ENCODE peak calls at places on chromosomes 11 and 22, in seven cellular contexts. M is CD4-positive, alpha-beta T cell; B is brain microvascular endothelial cell; Y is heart left ventricle; X is GM20000; P is nephron progenitor cell; V is esophagus squamous epithelium. D is an unnamed sample.

GRCh38 chr11:62352355-62353336 is 15.4 kb downstream of the ASRGL1 start:
- DNase-seq in V (no peak), Y (no peak), B (no peak), P (no peak), X (peak), M (no peak), D (no peak)

GRCh38 chr22:28116261-28116673 is 197.2 kb upstream of the PITPNB start:
- DNase-seq in V (no peak), M (no peak), X (no peak), B (peak), Y (peak), P (no peak), D (no peak)

GRCh38 chr11:9138612-9139579 is 47.5 kb upstream of the SCUBE2 start:
- DNase-seq in X (no peak), V (no peak), Y (no peak), M (no peak), B (peak), P (no peak), D (no peak)

GRCh38 chr22:42033263-42034181 is 34.9 kb downstream of the WBP2NL start:
- DNase-seq in P (no peak), M (no peak), B (no peak), V (no peak), X (no peak), Y (no peak), D (no peak)

GRCh38 chr11:1300569-1301187 is 8.8 kb downstream of the TOLLIP start:
- DNase-seq in B (no peak), M (no peak), Y (no peak), V (no peak), X (no peak), P (no peak), D (no peak)

GRCh38 chr22:48693377-48694135 is 1134.1 kb downstream of the BRD1 start:
- DNase-seq in P (no peak), X (no peak), Y (no peak), M (no peak), B (no peak), V (no peak), D (no peak)

GRCh38 chr11:26331911-26332571 is at the start of gene ANO3:
- DNase-seq in M (no peak), Y (peak), X (peak), V (no peak), P (peak), B (peak), D (peak)

GRCh38 chr22:47164514-47165337 is 402.3 kb downstream of the TBC1D22A start:
- DNase-seq in P (peak), B (no peak), X (no peak), V (no peak), M (no peak), Y (peak), D (peak)

GRCh38 chr22:42116848-42117424 is 13.7 kb downstream of the CYP2D6 start:
- DNase-seq in M (no peak), B (no peak), Y (no peak), P (no peak), V (no peak), X (no peak), D (no peak)

GRCh38 chr11:62004473-62004872 is 37.0 kb upstream of the FTH1 start:
- DNase-seq in M (no peak), P (no peak), V (no peak), Y (peak), X (peak), B (peak), D (no peak)

DNA sequence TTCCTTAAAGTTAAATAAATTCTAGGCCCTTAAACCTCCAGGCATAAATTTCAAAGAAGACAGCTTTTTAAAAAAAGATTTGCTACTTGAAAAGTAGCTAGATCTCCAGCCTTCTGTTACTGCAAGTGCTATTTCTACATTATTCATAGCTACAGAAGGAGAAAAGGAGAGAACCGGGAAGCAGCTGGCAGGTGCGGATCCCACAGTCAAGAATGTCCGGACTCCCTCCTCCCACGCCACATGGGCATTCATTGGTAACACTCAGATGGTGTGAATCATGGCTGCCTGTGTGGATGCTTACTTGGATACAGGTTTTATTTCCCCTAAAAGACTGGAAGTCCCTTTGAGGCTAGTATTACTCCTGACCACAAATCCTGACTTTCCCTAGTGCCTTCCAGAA is 39.5 kb upstream of the YPEL1 start:
- DNase-seq in P (no peak), X (no peak), V (no peak), M (no peak), Y (no peak), B (no peak), D (no peak)
- TF ChIP-seq CTCF in P (no peak), X (no peak), V (no peak), M (no peak), Y (peak), B (no peak), D (no peak)

DNA sequence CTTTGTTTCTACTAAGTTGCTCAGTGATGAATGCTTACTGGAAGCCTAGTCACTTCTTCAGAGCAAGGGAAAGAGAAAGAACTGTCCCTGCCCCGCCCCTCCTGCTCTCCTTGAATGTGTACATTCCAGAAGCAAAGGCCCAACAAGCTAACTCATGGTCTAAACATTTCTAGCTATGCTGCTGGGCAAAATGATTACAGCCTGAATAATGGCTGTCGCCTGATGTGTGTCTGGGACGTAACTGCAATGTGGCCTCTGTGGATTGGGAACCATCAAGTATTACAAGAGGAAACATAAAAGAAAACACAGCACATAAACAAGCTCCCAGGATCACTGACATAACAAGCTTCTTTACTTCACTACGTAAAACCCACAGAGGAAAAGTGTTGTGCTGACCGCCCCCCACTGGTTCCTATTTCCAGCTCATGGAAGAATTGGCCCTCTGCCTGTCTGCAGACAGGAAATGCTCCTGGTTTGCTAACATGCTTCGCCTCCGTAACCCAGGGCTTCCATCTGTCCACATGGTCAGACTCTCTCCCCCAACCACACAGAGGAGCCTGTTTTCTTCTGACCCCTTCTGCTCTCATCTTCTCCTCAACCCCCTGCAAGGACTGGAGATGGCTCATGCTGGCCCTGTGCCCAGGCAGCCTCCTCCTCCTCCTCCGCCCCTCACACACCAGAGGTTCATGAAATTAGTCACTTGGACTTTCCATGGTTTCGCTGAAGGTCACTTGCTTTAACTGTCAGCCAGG is 187.2 kb downstream of the MAML2 start:
- DNase-seq in V (no peak), B (peak), M (no peak), Y (peak), P (no peak), X (peak), D (no peak)
- TF ChIP-seq CTCF in V (peak), B (peak), M (no peak), Y (peak), P (no peak), X (no peak), D (no peak)

GRCh38 chr11:123163621-123164020 is 31.4 kb downstream of the CLMP start:
- DNase-seq in X (no peak), V (no peak), M (no peak), B (no peak), P (no peak), Y (no peak), D (no peak)
- TF ChIP-seq CTCF in X (no peak), V (no peak), M (no peak), B (peak), P (no peak), Y (no peak), D (no peak)

DNA sequence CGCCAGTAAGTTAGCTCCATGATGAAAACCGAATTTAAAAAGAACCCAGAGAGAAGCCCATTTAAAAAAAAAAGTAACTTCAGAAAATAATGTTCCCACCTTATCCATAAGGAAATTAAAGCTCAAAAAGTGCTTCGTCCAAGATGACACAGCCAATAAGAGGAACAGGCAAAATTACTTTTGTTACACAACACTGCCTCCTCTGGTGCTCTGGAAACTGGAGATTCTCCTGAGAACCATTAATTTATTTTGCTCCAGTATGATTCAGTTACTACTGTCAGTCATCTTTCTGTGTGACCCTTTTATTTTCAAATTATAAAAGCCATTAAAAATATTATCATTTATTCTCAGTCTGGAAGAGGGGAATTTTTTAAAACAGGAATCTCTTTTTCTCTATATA is 2.0 kb downstream of the IFT27 start:
- DNase-seq in X (no peak), V (no peak), Y (no peak), B (peak), M (no peak), P (no peak), D (no peak)
- TF ChIP-seq CTCF in X (no peak), V (peak), Y (no peak), B (peak), M (no peak), P (peak), D (peak)

GRCh38 chr11:68506908-68507307 is 46.4 kb downstream of the PPP6R3 start:
- DNase-seq in B (no peak), Y (no peak), M (no peak), P (no peak), X (no peak), V (no peak), D (no peak)
- TF ChIP-seq CTCF in B (peak), Y (no peak), M (no peak), P (no peak), X (no peak), V (no peak), D (peak)

GRCh38 chr11:15852179-15852578 is 504.2 kb downstream of the SOX6 start:
- DNase-seq in M (no peak), V (no peak), B (peak), P (peak), Y (no peak), X (no peak), D (peak)
- TF ChIP-seq CTCF in M (no peak), V (no peak), B (peak), P (peak), Y (no peak), X (peak), D (peak)

DNA sequence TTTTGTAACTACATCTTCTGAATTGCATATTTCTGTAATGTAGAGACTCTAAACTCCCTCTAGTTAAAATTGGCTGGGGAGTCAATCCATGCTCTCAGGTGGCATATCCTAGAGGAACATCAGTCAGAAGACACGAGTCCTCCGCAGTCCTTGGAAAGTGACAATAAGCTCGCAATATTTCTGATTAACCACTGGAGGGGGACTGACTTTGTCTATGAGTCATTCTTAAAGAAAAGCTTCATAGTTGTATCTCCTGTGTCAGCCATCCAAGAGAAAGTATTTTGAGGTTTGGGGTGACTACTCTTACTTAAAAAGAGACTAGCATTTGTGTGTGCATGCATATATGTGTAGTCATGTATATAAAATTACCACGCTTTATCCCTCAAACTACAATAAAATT is 60.2 kb downstream of the SLN start:
- DNase-seq in Y (no peak), M (no peak), X (no peak), V (no peak), P (no peak), B (no peak), D (no peak)
- TF ChIP-seq CTCF in Y (no peak), M (no peak), X (no peak), V (no peak), P (no peak), B (peak), D (no peak)

GRCh38 chr11:85665756-85666155 is 827 bp upstream of the CREBZF start:
- DNase-seq in M (no peak), Y (no peak), P (no peak), V (no peak), B (no peak), X (no peak), D (no peak)

GRCh38 chr11:85663080-85663729 is 1.7 kb downstream of the CREBZF start:
- DNase-seq in V (no peak), P (no peak), B (no peak), X (peak), Y (no peak), M (no peak), D (no peak)

GRCh38 chr11:85664561-85665481 is at the start of gene CREBZF:
- DNase-seq in M (peak), Y (peak), P (peak), B (peak), X (peak), V (peak), D (peak)

GRCh38 chr11:85661972-85662664 is 2.8 kb downstream of the CREBZF start:
- DNase-seq in X (no peak), V (no peak), P (no peak), Y (no peak), M (no peak), B (no peak), D (no peak)

GRCh38 chr11:85663781-85664560 is 958 bp downstream of the CREBZF start:
- DNase-seq in B (peak), X (peak), Y (peak), V (peak), M (peak), P (peak), D (peak)
- TF ChIP-seq CTCF in B (peak), X (peak), Y (peak), V (peak), M (peak), P (peak), D (peak)

GRCh38 chr22:19434829-19435580 is 2.7 kb downstream of the MRPL40 start:
- DNase-seq in Y (no peak), M (no peak), V (no peak), P (no peak), X (no peak), B (no peak), D (no peak)

GRCh38 chr22:19429950-19430889 is 1.3 kb downstream of the HIRA start:
- DNase-seq in B (peak), M (no peak), Y (peak), V (no peak), X (peak), P (peak), D (peak)

GRCh38 chr22:19432092-19432844 is at the start of gene MRPL40:
- DNase-seq in Y (peak), P (peak), V (peak), B (peak), M (peak), X (peak), D (peak)

GRCh38 chr22:19431641-19432091 is at the start of gene HIRA:
- DNase-seq in M (peak), X (peak), P (peak), V (no peak), Y (peak), B (peak), D (peak)

DNA sequence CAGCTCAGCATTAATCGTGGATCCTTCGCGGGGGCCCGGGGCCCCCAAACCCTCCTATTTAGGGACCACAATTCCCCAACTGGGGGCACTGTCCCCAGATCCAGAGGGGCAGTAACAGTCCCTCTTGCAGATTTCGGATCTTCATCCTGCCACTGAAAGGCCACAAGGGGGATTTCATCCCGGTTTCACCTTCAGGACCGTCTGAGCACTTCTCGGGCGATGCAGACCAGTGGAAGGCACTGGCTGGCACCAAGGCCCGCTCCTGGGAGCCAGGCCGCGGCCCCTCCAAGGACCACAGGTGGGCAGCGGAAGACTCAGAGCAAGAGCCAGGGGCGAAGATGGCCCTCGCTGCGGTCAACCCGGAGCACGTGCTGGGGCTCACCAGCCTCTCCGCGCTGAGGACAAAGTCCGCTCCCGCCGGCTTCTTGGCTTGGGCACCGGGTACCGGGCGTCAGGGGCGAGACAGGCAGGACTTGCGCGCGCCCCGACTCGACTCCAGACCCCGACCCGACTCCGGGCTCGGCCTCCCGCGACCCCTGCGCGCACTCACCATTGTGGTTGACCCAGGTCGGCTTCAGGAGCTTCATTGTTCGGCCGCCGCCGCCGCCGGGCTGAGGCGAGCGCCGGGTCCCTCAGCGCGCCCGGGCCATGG is 517 bp downstream of the HIRA start:
- DNase-seq in V (no peak), X (peak), Y (peak), M (no peak), P (no peak), B (no peak), D (peak)
- TF ChIP-seq CTCF in V (no peak), X (no peak), Y (no peak), M (no peak), P (peak), B (peak), D (peak)

D was measured in glutamatergic neuron.